ENCODE peak calls at places on chromosomes 2 and 18, in four cellular contexts. Y, G, D and K are unnamed samples.

GRCh38 chr2:56647997-56648396 is 464.2 kb downstream of the CCDC85A start:
- DNase-seq in Y (no peak), D (no peak), G (no peak), K (no peak)

GRCh38 chr2:46393865-46394264 is 85.5 kb upstream of the TMEM247 start:
- DNase-seq in G (no peak), Y (no peak), D (no peak), K (no peak)

GRCh38 chr2:20450201-20451108 is 3.6 kb downstream of the RHOB start:
- DNase-seq in G (peak; percentile 94), Y (peak; percentile 96), D (peak; percentile 21), K (peak; percentile 85)

GRCh38 chr2:137964066-137964858 is at the start of gene HNMT:
- DNase-seq in D (peak; percentile 92), Y (peak; percentile 84), G (peak; percentile 59), K (peak; percentile 29)

GRCh38 chr2:101047075-101047766 is 45.1 kb downstream of the RPL31 start:
- DNase-seq in G (no peak), D (no peak), Y (peak; percentile 79), K (no peak)

GRCh38 chr2:212540356-212540755 is 1.8 kb upstream of the ERBB4 start:
- DNase-seq in G (no peak), D (no peak), Y (no peak), K (no peak)

GRCh38 chr18:63982361-63982760 is 12.5 kb downstream of the SERPINB8 start:
- DNase-seq in D (no peak), G (no peak), Y (no peak), K (no peak)

GRCh38 chr2:179936654-179937053 is 70.4 kb downstream of the CWC22 start:
- DNase-seq in Y (peak; percentile 9), D (peak; percentile 58), G (no peak), K (no peak)

GRCh38 chr2:128359841-128360240 is 41.2 kb upstream of the HS6ST1 start:
- DNase-seq in G (peak; percentile 29), D (no peak), Y (no peak), K (no peak)

GRCh38 chr2:55718165-55719008 is 24.7 kb upstream of the PNPT1 start:
- DNase-seq in Y (peak; percentile 77), D (peak; percentile 58), G (peak; percentile 79), K (peak; percentile 58)

GRCh38 chr18:68724021-68724420 is 9.1 kb upstream of the TMX3 start:
- DNase-seq in D (no peak), G (no peak), Y (no peak), K (no peak)

GRCh38 chr2:71190959-71191943 is 35.7 kb downstream of the PAIP2B start:
- DNase-seq in Y (peak; percentile 24), G (peak; percentile 54), D (no peak), K (no peak)

GRCh38 chr18:5451130-5451529 is 92.7 kb downstream of the EPB41L3 start:
- DNase-seq in G (no peak), D (no peak), Y (no peak), K (no peak)

GRCh38 chr2:231395188-231396057 is at the start of gene B3GNT7:
- DNase-seq in D (peak; percentile 60), G (no peak), Y (no peak), K (no peak)

GRCh38 chr18:48228841-48229240 is 180.3 kb downstream of the ZBTB7C start:
- DNase-seq in Y (no peak), D (no peak), G (no peak), K (no peak)

GRCh38 chr18:7626922-7627440 is 59.9 kb downstream of the PTPRM start:
- DNase-seq in D (no peak), Y (peak; percentile 46), G (peak; percentile 58), K (peak; percentile 22)

GRCh38 chr2:45168731-45169338 is 159.6 kb upstream of the SIX2 start:
- DNase-seq in Y (peak; percentile 36), G (no peak), D (no peak), K (no peak)

GRCh38 chr2:45167885-45168284 is 158.6 kb upstream of the SIX2 start:
- DNase-seq in D (no peak), Y (no peak), G (no peak), K (no peak)

GRCh38 chr2:45170976-45171514 is 161.8 kb upstream of the SIX2 start:
- DNase-seq in D (no peak), Y (no peak), G (no peak), K (no peak)

GRCh38 chr2:45169339-45170190 is 160.3 kb upstream of the SIX2 start:
- DNase-seq in G (no peak), D (no peak), Y (peak; percentile 50), K (no peak)

GRCh38 chr2:45170191-45170975 is 161.1 kb upstream of the SIX2 start:
- DNase-seq in Y (no peak), G (no peak), D (no peak), K (no peak)
- H3K4me3 ChIP-seq in Y (peak overlapping the region; percentile 77), G (no peak overlapping the region), D (no peak overlapping the region), K (no peak overlapping the region)

GRCh38 chr18:44708451-44709083 is 27.9 kb downstream of the SETBP1 start:
- DNase-seq in D (no peak), Y (peak; percentile 15), G (no peak), K (peak; percentile 49)
- H3K4me3 ChIP-seq in D (no peak overlapping the region), Y (no peak overlapping the region), G (no peak overlapping the region), K (no peak overlapping the region)

GRCh38 chr2:200373973-200374416 is 67.5 kb downstream of the SPATS2L start:
- DNase-seq in G (no peak), D (peak; percentile 89), Y (no peak), K (no peak)
- H3K4me3 ChIP-seq in G (no peak overlapping the region), D (no peak overlapping the region), Y (no peak overlapping the region), K (no peak overlapping the region)

DNA sequence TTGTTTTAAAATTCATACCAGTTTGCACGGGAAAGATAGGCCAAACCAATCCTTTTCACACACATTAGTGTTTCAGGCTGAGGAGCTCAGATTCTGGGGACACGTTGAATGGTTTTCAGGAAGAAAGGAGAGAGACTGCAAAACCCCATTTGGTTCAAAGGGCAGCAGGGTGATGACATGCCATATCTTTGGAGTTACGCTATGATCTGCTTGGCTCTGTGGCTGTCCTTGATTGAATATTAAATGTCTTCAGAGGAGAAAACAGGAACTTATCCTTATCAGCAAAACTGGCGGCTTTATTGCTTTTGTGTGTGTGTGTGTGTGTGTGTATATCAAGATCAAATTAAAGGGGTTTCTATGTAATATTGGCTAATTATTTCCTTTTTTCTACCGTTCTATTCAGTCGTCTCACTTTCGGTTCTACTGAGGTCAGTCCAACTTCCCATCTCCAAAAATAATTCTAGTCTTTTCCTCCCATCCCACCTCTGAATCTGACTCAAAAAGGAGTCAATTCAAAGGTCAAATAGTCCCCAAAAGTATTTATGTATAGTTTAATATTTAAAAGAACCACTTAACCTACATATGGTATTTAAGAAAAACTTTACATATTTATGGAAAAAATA is 292.9 kb upstream of the CCDC68 start:
- DNase-seq in Y (no peak), G (no peak), D (peak; percentile 55), K (no peak)
- H3K4me3 ChIP-seq in Y (no peak overlapping the region), G (no peak overlapping the region), D (no peak overlapping the region), K (peak overlapping the region; percentile 18)

GRCh38 chr2:232641153-232641845 is 7.9 kb downstream of the EFHD1 start:
- DNase-seq in D (no peak), G (no peak), Y (no peak), K (no peak)
- H3K4me3 ChIP-seq in D (no peak overlapping the region), G (no peak overlapping the region), Y (no peak overlapping the region), K (no peak overlapping the region)

DNA sequence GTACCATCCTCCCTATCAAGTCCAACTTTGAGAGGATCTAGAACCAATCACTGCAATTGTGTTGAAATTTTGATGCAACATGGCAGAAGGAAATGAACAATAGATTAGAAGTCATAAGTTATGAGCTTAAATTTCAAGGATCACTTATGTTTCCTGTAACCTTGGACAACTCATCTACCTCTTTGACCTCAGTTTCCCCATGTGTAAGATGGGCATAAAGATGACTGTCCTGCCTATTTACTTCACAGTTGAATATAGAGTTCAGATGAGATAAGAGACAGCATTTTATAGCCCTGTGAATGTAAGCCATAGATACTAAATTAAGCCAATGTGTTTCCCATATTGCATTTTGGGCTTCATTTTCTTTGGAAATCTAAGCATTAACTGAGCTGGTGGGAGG is 13.0 kb downstream of the CD28 start:
- DNase-seq in D (no peak), Y (no peak), G (no peak), K (no peak)
- H3K4me3 ChIP-seq in D (no peak overlapping the region), Y (no peak overlapping the region), G (no peak overlapping the region), K (no peak overlapping the region)

DNA sequence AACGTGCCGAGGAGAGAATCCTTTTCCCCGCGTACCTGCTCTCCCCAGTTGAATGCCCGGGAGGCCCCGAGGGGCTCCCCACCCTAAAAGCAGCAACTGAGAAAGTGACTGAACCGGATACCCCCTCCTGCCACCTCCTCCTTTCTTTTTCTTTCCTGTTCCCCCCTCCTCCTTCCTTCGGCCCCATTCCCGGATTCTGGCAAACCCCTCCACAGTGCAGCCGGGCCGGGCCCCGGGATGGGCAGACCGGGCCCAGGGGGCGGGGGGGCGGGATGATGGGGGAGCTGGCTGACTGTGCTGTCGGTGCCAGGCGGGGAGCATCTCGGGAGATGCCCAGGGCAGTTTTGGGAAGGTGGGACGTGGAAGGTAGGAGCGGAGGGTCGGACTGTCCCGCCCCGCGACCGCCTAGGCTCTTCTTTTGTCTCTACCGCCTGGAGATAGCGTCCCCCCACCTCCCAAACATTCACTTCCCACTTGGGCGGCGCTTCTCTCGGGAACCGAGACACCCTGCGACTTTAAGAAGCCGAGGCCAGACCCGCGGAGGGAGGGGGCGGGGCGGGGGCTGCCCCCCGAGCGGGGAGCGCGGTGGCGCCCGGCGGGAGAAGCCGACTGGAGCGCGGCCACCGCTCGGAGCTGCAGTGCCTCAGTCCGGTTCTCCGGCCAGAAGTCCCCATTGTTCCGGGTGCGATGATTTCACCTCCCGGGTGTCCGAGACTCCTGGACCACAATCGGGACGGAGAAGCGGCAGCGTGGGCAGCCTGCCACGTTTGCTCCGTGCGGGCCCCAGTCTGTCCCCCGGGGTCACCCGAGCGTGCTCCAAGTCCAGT is 8.2 kb downstream of the DLX2 start:
- DNase-seq in G (peak; percentile 55), Y (no peak), D (no peak), K (no peak)
- H3K4me3 ChIP-seq in G (no peak overlapping the region), Y (peak overlapping the region; percentile 22), D (no peak overlapping the region), K (peak overlapping the region; percentile 25)